ENCODE peak calls at places on chromosomes 13 and 19, in four cellular contexts. F, W, S and B are unnamed samples.

GRCh38 chr19:58317481-58318072 is 9.2 kb upstream of the ZSCAN22 start:
- DNase-seq in F (no peak), W (peak), S (peak), B (peak)

GRCh38 chr13:26476744-26477129 is 80.7 kb upstream of the WASF3 start:
- DNase-seq in F (no peak), W (no peak), S (no peak), B (no peak)

GRCh38 chr13:68888832-68889231 is 1218.8 kb upstream of the ATXN8OS start:
- DNase-seq in F (no peak), W (peak), S (no peak), B (no peak)

GRCh38 chr13:41916173-41916954 is 44.5 kb downstream of the VWA8 start:
- DNase-seq in F (no peak), W (peak), S (peak), B (peak)

GRCh38 chr13:49371943-49372636 is 71.8 kb downstream of the CAB39L start:
- DNase-seq in F (no peak), W (peak), S (no peak), B (no peak)

GRCh38 chr13:98480915-98481510 is 95.9 kb downstream of the STK24 start:
- DNase-seq in F (no peak), W (no peak), S (peak), B (peak)

GRCh38 chr19:10074153-10074552 is 12.0 kb upstream of the SHFL start:
- DNase-seq in F (no peak), W (peak), S (peak), B (peak)

GRCh38 chr19:2782357-2782935 is 627 bp downstream of the SGTA start:
- DNase-seq in F (no peak), W (no peak), S (no peak), B (no peak)

GRCh38 chr13:110319774-110320509 is 12.9 kb downstream of the COL4A2 start:
- DNase-seq in F (peak), W (peak), S (peak), B (peak)

GRCh38 chr13:63304497-63304896 is 1888.8 kb upstream of the PCDH20 start:
- DNase-seq in F (no peak), W (no peak), S (no peak), B (no peak)

GRCh38 chr19:15432629-15433518 is 14.1 kb upstream of the AKAP8L start:
- DNase-seq in F (peak), W (peak), S (peak), B (peak)

GRCh38 chr19:15436012-15436825 is 13.5 kb downstream of the WIZ start:
- DNase-seq in F (no peak), W (no peak), S (no peak), B (no peak)

GRCh38 chr19:15432018-15432494 is 13.3 kb upstream of the AKAP8L start:
- DNase-seq in F (no peak), W (no peak), S (no peak), B (peak)

GRCh38 chr19:15431396-15432017 is 12.7 kb upstream of the AKAP8L start:
- DNase-seq in F (no peak), W (no peak), S (no peak), B (no peak)

GRCh38 chr19:15433519-15434069 is 14.8 kb upstream of the AKAP8L start:
- DNase-seq in F (no peak), W (no peak), S (no peak), B (no peak)
- H3K4me3 ChIP-seq in F (no peak), W (peak), S (peak), B (peak)

GRCh38 chr19:51704601-51705000 is 11.5 kb downstream of the SPACA6 start:
- DNase-seq in F (no peak), W (no peak), S (no peak), B (no peak)
- H3K4me3 ChIP-seq in F (no peak), W (peak), S (peak), B (peak)

GRCh38 chr19:33622505-33622808 is 704 bp downstream of the CHST8 start:
- DNase-seq in F (no peak), W (no peak), S (no peak), B (peak)
- H3K4me3 ChIP-seq in F (no peak), W (no peak), S (no peak), B (peak)

GRCh38 chr19:17846146-17846545 is 1.6 kb downstream of the JAK3 start:
- DNase-seq in F (no peak), W (no peak), S (no peak), B (no peak)
- H3K4me3 ChIP-seq in F (no peak), W (no peak), S (no peak), B (no peak)

GRCh38 chr19:34667349-34668076 is 9.4 kb downstream of the SCGB2B2 start:
- DNase-seq in F (peak), W (peak), S (peak), B (peak)
- H3K4me3 ChIP-seq in F (no peak), W (peak), S (peak), B (no peak)

DNA sequence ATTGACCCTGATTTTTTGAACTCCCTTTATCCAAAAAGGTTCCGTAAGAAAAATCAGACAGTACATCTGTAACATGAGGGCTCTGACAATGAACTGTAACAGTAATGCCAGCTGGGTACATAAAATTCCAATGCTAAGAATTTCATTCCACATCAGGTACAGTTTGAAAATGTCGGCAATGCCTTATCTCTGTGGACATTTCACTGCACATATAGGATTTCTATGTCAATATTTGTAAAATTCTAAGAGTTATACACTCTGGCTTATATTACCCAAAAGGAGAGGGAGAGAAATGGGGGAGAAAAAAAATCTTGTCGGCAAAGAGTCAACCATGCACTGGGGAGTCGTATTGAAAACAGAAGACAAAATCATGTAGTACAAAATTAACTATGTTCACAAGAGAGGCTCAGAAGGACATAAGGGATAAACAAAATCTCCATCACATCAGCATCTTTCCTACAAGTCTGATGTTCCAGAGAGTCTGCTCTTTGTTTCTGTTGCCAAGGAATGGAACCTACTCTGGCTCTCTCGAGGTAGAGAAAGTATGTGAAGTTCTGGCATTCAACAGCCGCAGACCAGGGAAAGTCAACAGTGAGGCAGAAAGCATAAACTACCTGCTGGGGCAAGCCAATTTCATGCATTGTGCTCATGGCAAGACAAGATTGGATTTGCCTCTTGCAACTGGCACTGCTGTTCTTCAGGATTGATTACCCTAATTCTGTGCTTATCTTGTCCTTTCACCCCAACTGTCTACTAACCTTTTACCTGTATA is 72.3 kb downstream of the STARD13 start:
- DNase-seq in F (no peak), W (no peak), S (no peak), B (no peak)
- H3K4me3 ChIP-seq in F (no peak), W (no peak), S (no peak), B (no peak)

DNA sequence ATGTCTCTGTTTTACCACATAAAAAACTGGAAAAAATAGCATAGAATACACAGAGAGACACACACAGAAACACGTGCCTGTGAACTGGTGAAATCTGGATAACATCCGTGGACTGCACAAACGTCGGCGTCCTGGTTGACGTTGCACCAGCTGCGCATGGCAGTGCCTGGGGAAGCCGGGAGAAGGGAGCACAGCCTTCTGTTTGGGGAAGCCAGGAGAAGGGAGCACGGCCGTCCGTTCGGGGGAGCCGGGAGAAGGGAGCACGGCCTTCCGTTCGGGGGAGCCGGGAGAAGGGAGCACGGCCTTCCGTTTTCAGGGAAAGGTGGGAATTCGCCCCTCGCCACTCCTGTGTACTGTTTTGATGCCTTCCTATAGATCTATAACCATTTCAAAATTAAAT is 63.8 kb upstream of the C13orf46 start:
- DNase-seq in F (no peak), W (no peak), S (no peak), B (no peak)
- H3K4me3 ChIP-seq in F (no peak), W (no peak), S (no peak), B (no peak)

DNA sequence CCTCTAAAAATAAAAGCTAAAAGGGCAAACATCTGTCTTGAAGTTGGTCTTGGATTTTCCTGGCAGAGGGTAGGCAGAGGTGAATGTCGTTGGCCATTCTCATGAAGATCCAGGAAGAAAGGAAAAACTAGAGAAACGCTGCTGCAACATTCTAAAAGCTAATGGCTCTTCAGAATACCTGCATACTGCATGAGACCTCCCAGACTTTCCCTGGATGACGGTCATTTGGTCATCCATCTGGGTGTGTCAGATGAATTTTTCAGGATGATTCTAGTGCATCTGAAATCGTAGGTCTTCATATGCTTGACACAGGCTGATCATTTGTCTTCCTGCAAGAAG is 527.6 kb downstream of the RFC3 start:
- DNase-seq in F (no peak), W (no peak), S (no peak), B (no peak)
- H3K4me3 ChIP-seq in F (no peak), W (no peak), S (no peak), B (no peak)

GRCh38 chr19:14509382-14509781 is 8.8 kb downstream of the DNAJB1 start:
- DNase-seq in F (no peak), W (no peak), S (no peak), B (no peak)

GRCh38 chr19:14515501-14516047 is 2.6 kb downstream of the DNAJB1 start:
- DNase-seq in F (no peak), W (no peak), S (peak), B (no peak)

GRCh38 chr19:14514215-14514871 is 3.9 kb downstream of the DNAJB1 start:
- DNase-seq in F (no peak), W (no peak), S (no peak), B (no peak)

GRCh38 chr19:14511245-14511625 is 7.0 kb downstream of the DNAJB1 start:
- DNase-seq in F (no peak), W (peak), S (no peak), B (no peak)

DNA sequence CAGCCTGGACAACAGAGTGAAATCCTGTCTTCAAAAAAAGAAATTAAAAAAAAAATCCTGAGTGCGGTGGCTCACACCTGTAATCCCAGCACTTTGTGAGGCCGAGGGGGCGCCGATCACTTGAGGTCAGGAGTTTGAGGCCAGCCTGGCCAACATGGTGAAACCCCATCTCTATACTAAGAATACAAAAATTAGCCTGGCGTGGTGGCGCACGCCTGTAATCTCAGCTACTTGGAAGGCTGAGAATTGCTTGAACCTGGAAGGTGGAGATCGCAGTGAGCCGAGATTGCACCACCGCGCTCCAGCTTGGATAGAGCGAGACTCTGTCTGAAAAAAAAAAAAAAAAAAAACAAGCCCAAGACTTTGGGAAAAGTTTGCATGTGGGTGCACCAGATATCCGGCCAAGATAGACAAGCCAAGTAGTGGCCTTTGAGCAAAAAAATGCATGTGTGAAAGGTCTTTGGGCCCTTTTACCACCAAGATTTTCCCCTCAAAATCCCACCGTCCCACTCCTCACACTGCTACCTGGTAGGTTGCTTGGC is 5.7 kb downstream of the DNAJB1 start:
- DNase-seq in F (no peak), W (no peak), S (no peak), B (no peak)
- H3K4me3 ChIP-seq in F (no peak), W (no peak), S (no peak), B (no peak)